ENCODE peak calls at places on chromosomes 1 and 21, in four cellular contexts. M, H, G and E are unnamed samples.

GRCh38 chr1:231933711-231934626 is 307.4 kb downstream of the DISC1 start:
- DNase-seq in H (no peak), G (no peak), M (no peak), E (no peak)

GRCh38 chr1:15939181-15940109 is 36.5 kb downstream of the ZBTB17 start:
- DNase-seq in H (no peak), G (peak; percentile 82), M (no peak), E (peak; percentile 49)

GRCh38 chr1:41738475-41738874 is 180.2 kb downstream of the HIVEP3 start:
- DNase-seq in M (no peak), H (no peak), G (no peak), E (no peak)

GRCh38 chr1:222926566-222926965 is 111.7 kb downstream of the DISP1 start:
- DNase-seq in M (no peak), H (no peak), G (peak; percentile 29), E (no peak)

GRCh38 chr1:164914208-164914607 is 355.2 kb downstream of the PBX1 start:
- DNase-seq in H (no peak), G (no peak), M (no peak), E (no peak)

GRCh38 chr1:160836981-160837557 is 25.6 kb downstream of the CD244 start:
- DNase-seq in H (no peak), M (no peak), G (no peak), E (no peak)

GRCh38 chr1:22332795-22333499 is 118.7 kb upstream of the ZBTB40 start:
- DNase-seq in H (no peak), M (no peak), G (peak; percentile 75), E (no peak)

GRCh38 chr1:76942549-76942948 is 75.3 kb downstream of the ST6GALNAC5 start:
- DNase-seq in M (no peak), G (no peak), H (no peak), E (no peak)

GRCh38 chr1:54476231-54477109 is 70.3 kb upstream of the SSBP3 start:
- DNase-seq in G (no peak), M (no peak), H (no peak), E (no peak)

GRCh38 chr1:50047916-50048694 is 24.4 kb upstream of the AGBL4 start:
- DNase-seq in H (no peak), G (no peak), M (peak; percentile 86), E (no peak)

GRCh38 chr1:8082945-8083344 is 56.8 kb upstream of the ERRFI1 start:
- DNase-seq in H (no peak), M (no peak), G (peak; percentile 43), E (no peak)

GRCh38 chr1:69648486-69648885 is 80.8 kb downstream of the LRRC7 start:
- DNase-seq in M (no peak), H (no peak), G (no peak), E (no peak)

GRCh38 chr1:21622466-21623315 is 46.5 kb downstream of the RAP1GAP start:
- DNase-seq in H (no peak), G (no peak), M (peak; percentile 74), E (no peak)

GRCh38 chr1:46246548-46247432 is 773 bp upstream of the RAD54L start:
- DNase-seq in H (no peak), G (peak; percentile 59), M (peak; percentile 97), E (peak; percentile 64)

GRCh38 chr1:50462964-50463363 is 39.7 kb upstream of the DMRTA2 start:
- DNase-seq in M (no peak), G (no peak), H (no peak), E (no peak)

GRCh38 chr1:22709891-22710687 is 550 bp upstream of the EPHB2 start:
- DNase-seq in H (peak; percentile 60), G (peak; percentile 52), M (peak; percentile 78), E (no peak)

GRCh38 chr1:11935040-11935378 is 492 bp downstream of the PLOD1 start:
- DNase-seq in G (no peak), M (no peak), H (no peak), E (no peak)

GRCh38 chr21:21367583-21367982 is 369.4 kb downstream of the NCAM2 start:
- DNase-seq in M (no peak), G (no peak), H (no peak), E (no peak)

GRCh38 chr1:168613038-168613451 is 36.6 kb downstream of the XCL1 start:
- DNase-seq in G (no peak), H (no peak), M (no peak), E (no peak)

GRCh38 chr1:11563560-11564069 is 84.7 kb downstream of the DISP3 start:
- DNase-seq in G (no peak), M (no peak), H (no peak), E (no peak)

GRCh38 chr1:60978421-60979357 is 103.7 kb upstream of the NFIA start:
- DNase-seq in G (peak; percentile 70), M (peak; percentile 67), H (no peak), E (no peak)

GRCh38 chr21:34129971-34130597 is 56.7 kb downstream of the MRPS6 start:
- DNase-seq in M (peak; percentile 75), G (no peak), H (no peak), E (no peak)

GRCh38 chr1:19033926-19034680 is 77.6 kb upstream of the IFFO2 start:
- DNase-seq in H (no peak), G (no peak), M (no peak), E (no peak)

GRCh38 chr1:35576061-35576765 is 3.1 kb downstream of the TFAP2E start:
- DNase-seq in G (no peak), M (peak; percentile 47), H (no peak), E (no peak)

GRCh38 chr1:106526650-106527049 is 529.8 kb upstream of the PRMT6 start:
- DNase-seq in H (no peak), G (no peak), M (no peak), E (no peak)

GRCh38 chr1:200231787-200232222 is 178.0 kb downstream of the ZNF281 start:
- DNase-seq in H (no peak), G (no peak), M (no peak), E (no peak)

GRCh38 chr1:14371806-14372497 is 226.5 kb upstream of the KAZN start:
- DNase-seq in H (no peak), M (no peak), G (no peak), E (no peak)

GRCh38 chr1:231937013-231937754 is 310.6 kb downstream of the DISC1 start:
- DNase-seq in G (peak; percentile 41), H (peak; percentile 46), M (no peak), E (no peak)

GRCh38 chr1:191320062-191320461 is 838.2 kb upstream of the RGS18 start:
- DNase-seq in H (no peak), M (no peak), G (no peak), E (no peak)

GRCh38 chr1:199079994-199080393 is 441.2 kb downstream of the PTPRC start:
- DNase-seq in G (no peak), M (no peak), H (no peak), E (no peak)

GRCh38 chr1:238537641-238538040 is 646.9 kb upstream of the ZP4 start:
- DNase-seq in H (no peak), G (no peak), M (no peak), E (no peak)

GRCh38 chr21:46557469-46557868 is 47.4 kb downstream of the S100B start:
- DNase-seq in M (no peak), G (no peak), H (no peak), E (peak; percentile 58)

GRCh38 chr1:118013938-118014337 is 84.4 kb downstream of the WDR3 start:
- DNase-seq in G (no peak), H (no peak), M (no peak), E (no peak)

GRCh38 chr1:220926146-220926545 is 46.9 kb downstream of the HLX start:
- DNase-seq in G (no peak), H (no peak), M (no peak), E (no peak)

GRCh38 chr1:87149166-87150065 is 179.3 kb upstream of the LMO4 start:
- DNase-seq in G (no peak), M (peak; percentile 34), H (no peak), E (no peak)

GRCh38 chr1:187685338-187685737 is 856.6 kb downstream of the PLA2G4A start:
- DNase-seq in G (no peak), H (no peak), M (no peak), E (no peak)

GRCh38 chr1:181119076-181119989 is 30.8 kb downstream of the IER5 start:
- DNase-seq in M (no peak), G (no peak), H (no peak), E (no peak)

GRCh38 chr21:41768371-41769042 is 1.7 kb upstream of the RIPK4 start:
- DNase-seq in H (no peak), G (no peak), M (peak; percentile 91), E (no peak)

GRCh38 chr1:57112148-57112547 is 146.3 kb upstream of the C8B start:
- DNase-seq in G (no peak), H (no peak), M (no peak), E (no peak)

GRCh38 chr1:57118948-57119637 is 153.3 kb upstream of the C8B start:
- DNase-seq in G (no peak), H (no peak), M (no peak), E (no peak)

GRCh38 chr1:57111210-57111609 is 145.4 kb upstream of the C8B start:
- DNase-seq in H (no peak), M (no peak), G (no peak), E (no peak)

GRCh38 chr1:57117753-57118152 is 151.9 kb upstream of the C8B start:
- DNase-seq in H (no peak), M (no peak), G (no peak), E (no peak)

GRCh38 chr1:57115030-57115614 is 149.3 kb upstream of the C8B start:
- DNase-seq in M (no peak), H (no peak), G (no peak), E (no peak)
- H3K4me1 ChIP-seq in M (no peaks in the 10 kb centered on the region), H (peaks cover 1% of the 10 kb centered on the region), G (no peaks in the 10 kb centered on the region), E (no peaks in the 10 kb centered on the region)

DNA sequence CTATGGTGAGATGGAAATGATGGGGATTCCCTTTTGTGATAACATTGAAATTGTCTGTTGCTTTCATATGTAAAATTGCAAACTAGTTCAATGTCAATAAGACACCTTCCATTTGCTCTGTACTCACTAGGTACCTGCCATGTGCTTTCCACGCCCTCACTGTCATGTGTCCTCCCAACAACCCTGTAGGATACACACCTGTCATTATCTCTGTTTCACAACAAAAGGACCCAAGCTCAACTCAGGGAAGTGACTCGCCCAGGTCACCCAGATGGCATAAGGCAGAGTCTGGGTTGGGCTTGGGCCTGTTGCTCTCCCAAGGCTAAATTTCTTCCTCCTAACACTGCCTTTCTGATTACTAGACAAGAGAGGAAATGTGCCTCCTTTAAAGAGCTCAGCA is 45.3 kb upstream of the MCOLN3 start:
- DNase-seq in G (no peak), H (no peak), M (no peak), E (no peak)
- H3K27me3 ChIP-seq in G (no peaks in the 10 kb centered on the region), H (no peaks in the 10 kb centered on the region), M (no peaks in the 10 kb centered on the region), E (no peaks in the 10 kb centered on the region)

DNA sequence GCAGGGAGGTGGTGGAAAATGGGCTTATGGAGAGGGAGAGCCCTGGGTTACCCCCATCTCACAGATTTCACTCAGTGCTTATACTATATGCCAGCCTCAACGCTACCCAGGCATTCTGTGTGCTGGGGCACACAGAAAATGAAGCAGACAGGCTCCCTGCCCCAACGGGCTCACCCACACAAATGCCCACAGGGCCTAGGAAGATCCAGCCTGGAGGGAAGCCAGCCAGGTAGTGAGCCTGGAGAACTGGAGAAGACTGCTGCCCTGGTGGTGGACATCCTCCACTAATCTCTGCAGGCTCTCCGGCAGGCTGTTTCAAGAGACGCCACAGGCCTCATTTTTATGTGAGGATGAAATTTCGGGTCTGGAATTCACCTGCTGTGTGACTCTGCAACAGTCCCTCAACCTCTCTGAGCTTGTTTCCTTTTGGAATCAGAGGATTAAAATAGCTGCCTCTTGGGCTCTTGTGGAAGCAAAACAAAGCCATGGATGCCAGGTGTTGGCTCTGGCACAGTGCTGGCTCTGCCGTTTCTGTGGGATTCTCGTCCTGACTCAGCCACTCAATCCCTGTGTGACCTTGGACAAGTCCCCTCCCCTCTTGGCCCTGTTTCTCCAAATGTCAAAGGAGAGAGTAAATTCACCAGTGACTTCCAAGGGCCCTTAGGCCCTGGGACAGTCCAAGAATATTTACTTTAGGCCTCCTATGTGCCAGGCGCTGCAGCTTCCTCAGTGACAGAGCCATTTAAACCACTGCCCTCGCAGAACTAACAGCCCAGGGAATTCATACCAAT is 3.6 kb downstream of the PAQR7 start:
- DNase-seq in H (no peak), M (no peak), G (peak; percentile 91), E (no peak)
- H3K4me1 ChIP-seq in H (peaks cover 26% of the 10 kb centered on the region), M (peaks cover 32% of the 10 kb centered on the region), G (peaks cover 56% of the 10 kb centered on the region), E (peaks cover 26% of the 10 kb centered on the region)

GRCh38 chr1:3306583-3307285 is 147.7 kb upstream of the ARHGEF16 start:
- DNase-seq in H (no peak), M (no peak), G (no peak), E (no peak)
- H3K27me3 ChIP-seq in H (no peaks in the 10 kb centered on the region), M (no peaks in the 10 kb centered on the region), G (no peaks in the 10 kb centered on the region), E (no peaks in the 10 kb centered on the region)